ENCODE peak calls at places on chromosomes 6 and 20, in four cellular contexts. One of them, this sample, is unnamed.

GRCh38 chr6:70371454-70372105 is 41.7 kb upstream of the FAM135A start:
- DNase-seq in OCI-LY7: peak
- DNase-seq in neural progenitor cell: peak
- DNase-seq in CD4-positive, alpha-beta T cell: no peak
- DNase-seq in this sample: no peak

GRCh38 chr20:37522258-37523011 is 1.4 kb downstream of the NNAT start:
- DNase-seq in CD4-positive, alpha-beta T cell: no peak
- DNase-seq in OCI-LY7: no peak
- DNase-seq in neural progenitor cell: no peak
- DNase-seq in this sample: no peak

GRCh38 chr6:84139311-84139710 is 88.1 kb downstream of the CEP162 start:
- DNase-seq in neural progenitor cell: no peak
- DNase-seq in OCI-LY7: no peak
- DNase-seq in CD4-positive, alpha-beta T cell: no peak
- DNase-seq in this sample: no peak

GRCh38 chr20:25695532-25696383 is 895 bp downstream of the ZNF337 start:
- DNase-seq in CD4-positive, alpha-beta T cell: no peak
- DNase-seq in OCI-LY7: no peak
- DNase-seq in neural progenitor cell: peak
- DNase-seq in this sample: no peak

GRCh38 chr6:134176283-134176975 is 124.0 kb upstream of the SLC2A12 start:
- DNase-seq in neural progenitor cell: peak
- DNase-seq in OCI-LY7: no peak
- DNase-seq in CD4-positive, alpha-beta T cell: no peak
- DNase-seq in this sample: no peak

GRCh38 chr6:33841070-33841469 is 37.3 kb upstream of the MLN start:
- DNase-seq in OCI-LY7: no peak
- DNase-seq in CD4-positive, alpha-beta T cell: no peak
- DNase-seq in neural progenitor cell: no peak
- DNase-seq in this sample: no peak

GRCh38 chr6:1856381-1856780 is 246.7 kb downstream of the FOXC1 start:
- DNase-seq in OCI-LY7: peak
- DNase-seq in CD4-positive, alpha-beta T cell: no peak
- DNase-seq in neural progenitor cell: no peak
- DNase-seq in this sample: no peak

GRCh38 chr6:42390228-42390934 is 61.3 kb downstream of the TRERF1 start:
- DNase-seq in OCI-LY7: peak
- DNase-seq in CD4-positive, alpha-beta T cell: peak
- DNase-seq in neural progenitor cell: no peak
- DNase-seq in this sample: no peak

GRCh38 chr6:118719351-118720124 is 68.1 kb upstream of the CEP85L start:
- DNase-seq in OCI-LY7: peak
- DNase-seq in neural progenitor cell: no peak
- DNase-seq in CD4-positive, alpha-beta T cell: no peak
- DNase-seq in this sample: no peak

GRCh38 chr6:168326294-168327261 is 7.0 kb upstream of the DACT2 start:
- DNase-seq in CD4-positive, alpha-beta T cell: no peak
- DNase-seq in OCI-LY7: no peak
- DNase-seq in neural progenitor cell: peak
- DNase-seq in this sample: no peak

GRCh38 chr6:30091577-30092381 is 16.2 kb upstream of the RNF39 start:
- DNase-seq in neural progenitor cell: no peak
- DNase-seq in OCI-LY7: no peak
- DNase-seq in CD4-positive, alpha-beta T cell: no peak
- DNase-seq in this sample: no peak

GRCh38 chr6:73798592-73798991 is 102.6 kb downstream of the CD109 start:
- DNase-seq in neural progenitor cell: no peak
- DNase-seq in CD4-positive, alpha-beta T cell: no peak
- DNase-seq in OCI-LY7: no peak
- DNase-seq in this sample: no peak

GRCh38 chr6:87697581-87698552 is 4.2 kb downstream of the AKIRIN2 start:
- DNase-seq in neural progenitor cell: peak
- DNase-seq in OCI-LY7: peak
- DNase-seq in CD4-positive, alpha-beta T cell: no peak
- DNase-seq in this sample: no peak

GRCh38 chr20:53174454-53174853 is 202.3 kb downstream of the TSHZ2 start:
- DNase-seq in OCI-LY7: no peak
- DNase-seq in CD4-positive, alpha-beta T cell: no peak
- DNase-seq in neural progenitor cell: no peak
- DNase-seq in this sample: no peak

GRCh38 chr6:46832816-46833215 is 39.6 kb downstream of the MEP1A start:
- DNase-seq in neural progenitor cell: no peak
- DNase-seq in CD4-positive, alpha-beta T cell: no peak
- DNase-seq in OCI-LY7: no peak
- DNase-seq in this sample: no peak

GRCh38 chr6:132456700-132457143 is 55.4 kb upstream of the MOXD1 start:
- DNase-seq in CD4-positive, alpha-beta T cell: no peak
- DNase-seq in neural progenitor cell: peak
- DNase-seq in OCI-LY7: no peak
- DNase-seq in this sample: no peak

DNA sequence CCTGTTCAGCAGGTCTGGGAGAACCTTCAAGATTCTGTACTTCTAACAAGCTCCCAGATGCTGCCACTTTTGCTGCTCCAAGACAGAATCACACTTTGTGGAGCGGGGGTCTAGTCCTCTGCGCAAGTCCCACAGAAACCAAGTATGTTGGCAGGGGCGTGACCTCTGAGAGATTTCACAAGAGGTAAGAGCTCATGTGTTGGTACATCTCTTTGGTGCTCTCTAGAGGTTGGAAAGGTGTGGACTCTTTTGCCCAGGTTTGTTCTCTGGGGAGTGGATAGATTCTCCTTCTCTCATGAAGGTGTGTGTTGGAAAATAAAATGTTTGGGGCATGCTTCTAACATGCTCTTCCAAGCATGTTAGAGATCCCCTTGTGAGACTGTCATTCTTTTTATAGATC is 340.9 kb upstream of the IRAK1BP1 start:
- DNase-seq in neural progenitor cell: no peak
- DNase-seq in OCI-LY7: no peak
- DNase-seq in CD4-positive, alpha-beta T cell: no peak
- DNase-seq in this sample: no peak
- TF ChIP-seq CTCF in neural progenitor cell: no peak
- TF ChIP-seq CTCF in OCI-LY7: no peak
- TF ChIP-seq CTCF in CD4-positive, alpha-beta T cell: no peak
- TF ChIP-seq CTCF in this sample: no peak

GRCh38 chr20:4998160-4998651 is 3.1 kb downstream of the SLC23A2 start:
- DNase-seq in CD4-positive, alpha-beta T cell: no peak
- DNase-seq in OCI-LY7: peak
- DNase-seq in neural progenitor cell: peak
- DNase-seq in this sample: no peak
- TF ChIP-seq CTCF in CD4-positive, alpha-beta T cell: no peak
- TF ChIP-seq CTCF in OCI-LY7: peak
- TF ChIP-seq CTCF in neural progenitor cell: peak
- TF ChIP-seq CTCF in this sample: no peak

DNA sequence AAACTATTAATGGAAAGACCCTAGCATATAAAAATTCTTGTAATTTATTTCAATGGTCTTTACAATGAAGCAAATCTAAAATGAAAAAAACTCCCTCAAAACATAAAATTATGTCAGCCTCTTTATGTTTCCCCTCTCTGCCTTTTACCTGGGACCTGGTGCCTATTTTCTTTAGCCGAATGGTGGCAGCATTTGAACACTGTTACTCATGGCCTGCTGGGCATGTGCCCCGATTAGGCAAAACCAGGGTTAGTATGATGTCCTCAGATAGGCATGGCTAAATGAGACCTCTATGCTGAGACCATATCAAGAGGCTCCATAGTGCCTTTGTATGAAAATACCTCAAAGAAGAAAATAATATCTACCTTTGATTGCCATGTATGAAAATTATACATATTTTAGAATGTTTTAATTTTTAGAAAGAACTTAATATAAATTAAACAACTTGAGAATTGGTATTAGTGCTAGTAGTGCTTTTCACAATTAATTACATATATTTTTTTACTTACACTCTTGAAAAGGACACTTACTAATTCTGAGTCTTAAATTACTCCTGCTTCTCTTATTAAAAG is 22.5 kb upstream of the C6orf58 start:
- DNase-seq in neural progenitor cell: peak
- DNase-seq in CD4-positive, alpha-beta T cell: no peak
- DNase-seq in OCI-LY7: peak
- DNase-seq in this sample: no peak
- TF ChIP-seq CTCF in neural progenitor cell: peak
- TF ChIP-seq CTCF in CD4-positive, alpha-beta T cell: no peak
- TF ChIP-seq CTCF in OCI-LY7: peak
- TF ChIP-seq CTCF in this sample: peak

DNA sequence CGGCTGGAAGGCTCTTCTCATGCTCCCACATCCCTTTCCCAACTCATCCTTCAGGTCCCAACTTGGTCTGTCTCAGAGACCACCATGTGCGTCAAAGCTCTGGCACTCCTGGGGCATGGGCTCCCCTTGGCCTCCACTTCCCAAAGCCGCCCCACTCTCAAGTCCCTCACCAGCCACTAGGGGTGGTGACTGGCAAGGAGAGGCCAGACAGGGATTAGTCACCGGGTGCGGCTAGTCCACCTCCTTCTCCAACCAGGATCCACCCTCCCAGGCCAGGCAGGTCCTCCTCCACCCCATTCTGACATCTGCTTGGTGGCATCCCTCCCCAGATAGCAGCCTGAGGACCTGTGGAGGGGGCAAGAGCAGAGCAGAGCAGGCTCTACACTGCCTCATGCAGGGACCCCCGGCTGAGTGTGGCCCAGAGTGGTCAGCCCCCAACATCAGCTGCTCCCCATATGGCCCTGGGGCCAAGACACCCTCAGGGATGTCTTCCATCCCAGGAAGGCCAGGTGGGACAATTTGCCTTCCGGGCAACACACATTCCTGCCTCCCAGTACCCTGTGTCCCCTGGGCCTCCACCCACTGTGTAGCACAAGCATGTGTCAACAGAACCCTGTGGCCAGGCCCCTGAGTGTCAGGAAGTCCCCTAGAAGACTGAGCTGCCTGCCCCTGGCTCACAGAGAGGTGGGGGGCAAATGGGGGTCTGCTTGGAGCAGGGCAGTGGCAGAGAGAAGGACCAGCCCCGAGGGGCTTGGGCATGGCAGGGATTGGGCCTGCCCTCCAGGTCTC is 29.2 kb downstream of the YTHDF1 start:
- DNase-seq in CD4-positive, alpha-beta T cell: no peak
- DNase-seq in neural progenitor cell: no peak
- DNase-seq in OCI-LY7: no peak
- DNase-seq in this sample: no peak
- TF ChIP-seq CTCF in CD4-positive, alpha-beta T cell: no peak
- TF ChIP-seq CTCF in neural progenitor cell: no peak
- TF ChIP-seq CTCF in OCI-LY7: no peak
- TF ChIP-seq CTCF in this sample: no peak

GRCh38 chr6:105372142-105372861 is 30.6 kb downstream of the PREP start:
- DNase-seq in OCI-LY7: no peak
- DNase-seq in CD4-positive, alpha-beta T cell: no peak
- DNase-seq in neural progenitor cell: no peak
- DNase-seq in this sample: no peak

GRCh38 chr6:105370316-105370715 is 32.6 kb downstream of the PREP start:
- DNase-seq in OCI-LY7: no peak
- DNase-seq in CD4-positive, alpha-beta T cell: no peak
- DNase-seq in neural progenitor cell: no peak
- DNase-seq in this sample: no peak

GRCh38 chr6:105372862-105373182 is 30.1 kb downstream of the PREP start:
- DNase-seq in OCI-LY7: no peak
- DNase-seq in neural progenitor cell: no peak
- DNase-seq in CD4-positive, alpha-beta T cell: no peak
- DNase-seq in this sample: no peak

GRCh38 chr6:105373481-105373880 is 29.4 kb downstream of the PREP start:
- DNase-seq in OCI-LY7: no peak
- DNase-seq in CD4-positive, alpha-beta T cell: no peak
- DNase-seq in neural progenitor cell: no peak
- DNase-seq in this sample: no peak

GRCh38 chr6:105374010-105374420 is 28.9 kb downstream of the PREP start:
- DNase-seq in CD4-positive, alpha-beta T cell: no peak
- DNase-seq in OCI-LY7: no peak
- DNase-seq in neural progenitor cell: no peak
- DNase-seq in this sample: no peak
- TF ChIP-seq CTCF in CD4-positive, alpha-beta T cell: no peak
- TF ChIP-seq CTCF in OCI-LY7: no peak
- TF ChIP-seq CTCF in neural progenitor cell: no peak
- TF ChIP-seq CTCF in this sample: no peak

DNA sequence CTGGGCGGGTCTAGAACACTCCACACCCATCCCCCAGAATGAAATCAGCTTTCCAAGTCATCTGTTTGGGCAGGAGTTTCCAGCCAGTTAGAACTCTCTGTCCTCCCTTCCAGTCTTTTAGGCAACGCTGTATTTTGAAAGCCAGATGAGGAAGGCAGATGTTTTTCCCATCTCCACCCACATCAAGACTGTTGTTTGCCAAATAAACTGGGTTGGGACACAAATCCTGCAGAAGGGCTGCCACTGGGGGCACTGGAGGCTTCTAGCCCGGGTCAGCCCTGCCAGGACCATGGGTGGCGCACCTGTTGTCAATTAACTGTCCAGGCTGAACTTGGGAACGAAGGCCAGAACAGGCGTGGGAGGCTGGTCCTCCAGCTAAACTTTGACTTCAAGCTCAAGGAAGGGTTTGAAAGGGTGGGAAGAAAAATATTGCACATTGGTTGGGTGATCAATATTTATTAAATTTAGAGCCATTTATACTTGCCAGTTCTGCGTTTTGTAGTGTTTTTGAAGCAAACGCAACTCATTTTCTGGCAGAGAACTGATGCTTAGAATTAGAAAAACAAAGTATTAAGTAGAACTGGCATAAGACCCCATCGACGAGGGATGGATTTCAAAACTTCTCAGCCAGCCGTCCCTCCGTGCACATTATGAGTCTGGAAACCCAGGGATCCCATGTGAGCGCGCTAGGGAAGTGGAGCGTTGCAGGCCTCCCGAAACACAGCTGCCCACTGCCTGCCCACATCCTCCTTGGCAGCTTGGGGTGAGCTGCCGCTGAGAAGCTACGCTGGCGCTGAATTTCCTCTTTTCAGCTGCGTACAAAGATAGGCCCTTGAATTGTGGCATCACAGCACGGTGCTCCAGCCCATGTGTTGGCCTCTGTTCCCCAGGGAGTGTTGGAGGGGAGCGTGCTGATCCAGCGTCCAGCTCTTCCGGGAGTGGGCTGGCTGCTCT is 297.4 kb downstream of the QKI start:
- DNase-seq in neural progenitor cell: no peak
- DNase-seq in OCI-LY7: peak
- DNase-seq in CD4-positive, alpha-beta T cell: no peak
- DNase-seq in this sample: no peak
- TF ChIP-seq CTCF in neural progenitor cell: peak
- TF ChIP-seq CTCF in OCI-LY7: peak
- TF ChIP-seq CTCF in CD4-positive, alpha-beta T cell: no peak
- TF ChIP-seq CTCF in this sample: no peak

GRCh38 chr6:13383280-13384163 is 55.2 kb upstream of the TBC1D7 start:
- DNase-seq in CD4-positive, alpha-beta T cell: no peak
- DNase-seq in neural progenitor cell: no peak
- DNase-seq in OCI-LY7: no peak
- DNase-seq in this sample: no peak
- TF ChIP-seq CTCF in CD4-positive, alpha-beta T cell: no peak
- TF ChIP-seq CTCF in neural progenitor cell: no peak
- TF ChIP-seq CTCF in OCI-LY7: peak
- TF ChIP-seq CTCF in this sample: peak

DNA sequence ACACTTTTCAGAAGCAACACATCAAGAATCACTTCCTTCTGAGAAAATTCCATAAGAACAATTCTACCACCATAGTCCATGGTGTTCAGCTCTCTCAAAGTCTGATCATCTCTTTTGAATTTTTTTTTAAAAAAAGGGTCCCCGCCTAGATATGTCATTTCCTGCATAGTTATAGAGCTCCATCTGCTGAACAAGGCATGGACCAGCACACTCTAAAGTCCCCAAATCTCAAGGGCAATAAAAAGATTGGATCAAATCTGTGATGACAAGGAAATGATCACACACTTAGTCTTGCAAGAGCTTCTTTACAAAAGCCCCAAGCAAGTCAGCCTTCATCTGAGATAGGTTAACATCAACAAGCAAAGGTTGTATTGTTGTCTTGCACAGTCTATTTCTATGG is 100.7 kb upstream of the STMND1 start:
- DNase-seq in CD4-positive, alpha-beta T cell: no peak
- DNase-seq in neural progenitor cell: no peak
- DNase-seq in OCI-LY7: no peak
- DNase-seq in this sample: no peak
- TF ChIP-seq CTCF in CD4-positive, alpha-beta T cell: no peak
- TF ChIP-seq CTCF in neural progenitor cell: peak
- TF ChIP-seq CTCF in OCI-LY7: no peak
- TF ChIP-seq CTCF in this sample: no peak

This sample was measured in D721Med.